ENCODE peak calls at places on chromosomes 5 and 9, in four cellular contexts. D is heart right ventricle, F is lower leg skin, V is A673. L is an unnamed sample.

GRCh38 chr9:123865226-123865625 is 64.7 kb downstream of the DENND1A start:
- DNase-seq in D (no peak), F (no peak), V (no peak), L (no peak)

GRCh38 chr5:53411388-53411787 is 69.0 kb upstream of the FST start:
- DNase-seq in D (no peak), F (no peak), V (no peak), L (no peak)

GRCh38 chr5:111129938-111130337 is 37.8 kb downstream of the WDR36 start:
- DNase-seq in D (no peak), F (no peak), V (no peak), L (peak)

GRCh38 chr9:33393581-33393980 is 8.8 kb downstream of the AQP7 start:
- DNase-seq in D (peak), F (no peak), V (no peak), L (no peak)

GRCh38 chr9:137605146-137606004 is at the start of gene ARRDC1:
- DNase-seq in D (peak), F (peak), V (peak), L (peak)

GRCh38 chr5:159262859-159263568 is at the start of gene UBLCP1:
- DNase-seq in D (peak), F (peak), V (peak), L (peak)

GRCh38 chr5:32506809-32507208 is 62.3 kb upstream of the ZFR start:
- DNase-seq in D (no peak), F (peak), V (peak), L (no peak)

GRCh38 chr5:109784687-109785086 is 95.0 kb downstream of the MAN2A1 start:
- DNase-seq in D (no peak), F (no peak), V (no peak), L (no peak)

GRCh38 chr5:169494383-169495251 is 89.0 kb upstream of the SPDL1 start:
- DNase-seq in D (no peak), F (no peak), V (no peak), L (no peak)

GRCh38 chr5:116424951-116425350 is 149.7 kb downstream of the SEMA6A start:
- DNase-seq in D (no peak), F (no peak), V (no peak), L (no peak)

DNA sequence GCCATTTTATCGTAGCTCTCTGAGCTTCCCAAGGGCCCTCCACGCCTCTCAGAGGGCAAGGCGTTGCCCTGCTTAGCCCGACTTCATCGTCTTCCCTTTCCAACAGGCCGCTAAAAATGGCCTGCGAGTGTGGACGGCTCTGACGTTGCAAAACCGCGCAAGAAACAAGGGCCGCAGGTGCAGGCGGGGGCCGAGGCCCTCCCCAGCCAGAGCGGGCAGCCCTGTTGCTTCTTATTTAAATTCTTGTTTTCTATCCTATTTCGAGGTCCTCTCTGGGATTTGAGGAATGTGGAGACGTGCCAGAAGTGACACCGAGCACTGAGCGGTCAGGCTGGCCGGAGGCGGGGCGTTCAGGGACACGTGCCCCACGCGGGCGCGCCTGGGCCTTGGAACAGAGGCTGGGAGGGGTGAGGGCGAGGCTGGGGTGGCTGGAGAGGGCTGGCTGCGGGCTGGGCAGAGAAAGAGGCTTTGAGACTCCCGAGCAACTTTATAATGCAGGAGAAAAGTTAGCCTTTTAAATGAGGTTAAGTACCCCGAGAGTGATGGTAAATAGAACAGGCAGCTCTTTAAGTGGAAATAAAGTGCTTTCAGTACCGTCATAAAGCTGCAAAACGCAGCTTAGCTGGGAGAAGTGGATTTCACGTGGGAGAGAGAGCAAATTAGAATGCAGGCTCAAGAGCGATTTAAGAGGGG is 243.6 kb downstream of the AUH start:
- DNase-seq in D (peak), F (peak), V (no peak), L (peak)
- H3K4me3 ChIP-seq in D (peak), F (no peak), V (no peak), L (peak)

GRCh38 chr9:37551888-37552287 is 24.3 kb downstream of the FBXO10 start:
- DNase-seq in D (no peak), F (no peak), V (no peak), L (no peak)
- H3K4me3 ChIP-seq in D (no peak), F (no peak), V (no peak), L (no peak)

GRCh38 chr9:87793292-87793691 is 67.4 kb downstream of the CTSL start:
- DNase-seq in D (no peak), F (no peak), V (peak), L (peak)
- H3K4me3 ChIP-seq in D (no peak), F (no peak), V (no peak), L (no peak)

GRCh38 chr9:128191406-128192046 is at the start of gene CIZ1:
- DNase-seq in D (peak), F (peak), V (peak), L (peak)

GRCh38 chr9:128190013-128190412 is 1.4 kb downstream of the CIZ1 start:
- DNase-seq in D (no peak), F (no peak), V (no peak), L (no peak)

GRCh38 chr9:128190516-128191405 is 611 bp downstream of the CIZ1 start:
- DNase-seq in D (peak), F (no peak), V (no peak), L (no peak)

GRCh38 chr9:128193469-128194096 is 2.2 kb upstream of the CIZ1 start:
- DNase-seq in D (no peak), F (no peak), V (no peak), L (no peak)

GRCh38 chr9:128192601-128193371 is 1.4 kb upstream of the CIZ1 start:
- DNase-seq in D (peak), F (peak), V (peak), L (peak)
- H3K4me3 ChIP-seq in D (peak), F (no peak), V (no peak), L (peak)

DNA sequence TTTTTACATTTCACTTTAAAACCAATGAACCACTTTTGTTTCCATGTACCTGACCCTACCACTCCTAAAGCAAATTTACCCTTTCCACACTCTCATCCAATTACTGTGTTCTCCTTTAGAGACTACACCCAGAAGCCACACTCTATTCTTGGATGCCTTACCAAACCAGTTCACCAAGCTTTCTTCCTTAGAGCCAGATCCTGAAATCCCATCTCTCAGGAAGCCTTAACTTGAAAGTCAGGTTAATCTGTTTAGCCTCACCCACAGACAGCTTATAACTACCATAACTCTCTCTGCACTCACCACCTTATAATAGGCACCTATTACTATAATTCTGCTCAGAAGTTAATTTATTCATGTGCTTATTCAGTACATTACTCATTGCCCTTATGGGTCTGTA is 4.3 kb downstream of the CSNK1A1 start:
- DNase-seq in D (no peak), F (no peak), V (no peak), L (no peak)
- H3K4me3 ChIP-seq in D (no peak), F (no peak), V (no peak), L (no peak)

GRCh38 chr5:127321465-127321864 is 30.9 kb downstream of the MEGF10 start:
- DNase-seq in D (no peak), F (no peak), V (no peak), L (no peak)
- H3K4me3 ChIP-seq in D (no peak), F (no peak), V (no peak), L (no peak)